ENCODE peak calls at places on chromosomes 12 and 14, in ten cellular contexts. R is CD8-positive, alpha-beta T cell; Z is PC-9; E is nephron progenitor cell; M is astrocyte of the cerebellum; J is brain microvascular endothelial cell; P is fibroblast of lung; I is fibroblast of pulmonary artery; W is thoracic aorta; B is RWPE1. N is an unnamed sample.
A peak's percentile ranks its signal among the peaks of the same experiment; 100 is the strongest.

GRCh38 chr12:121719926-121720414 is 7.4 kb downstream of the TMEM120B start:
- DNase-seq in R (no peak), Z (no peak), E (no peak), M (no peak), J (peak; percentile 89), P (peak; percentile 93), I (peak; percentile 84), W (no peak), B (peak; percentile 55), N (peak; percentile 74)

GRCh38 chr14:25003537-25003936 is 46.4 kb downstream of the STXBP6 start:
- DNase-seq in R (no peak), Z (no peak), E (no peak), M (no peak), J (peak; percentile 4), P (peak; percentile 41), I (peak; percentile 79), W (no peak), B (no peak), N (peak; percentile 79)

GRCh38 chr14:68199465-68200145 is 380.0 kb downstream of the RAD51B start:
- DNase-seq in R (no peak), Z (no peak), E (peak; percentile 16), M (peak; percentile 79), J (peak; percentile 82), P (peak; percentile 90), I (peak; percentile 98), W (no peak), B (no peak), N (peak; percentile 95)

GRCh38 chr14:61620130-61620946 is 75.0 kb upstream of the HIF1A start:
- DNase-seq in R (no peak), Z (no peak), E (no peak), M (peak; percentile 90), J (peak; percentile 57), P (peak; percentile 96), I (peak; percentile 98), W (peak; percentile 26), B (peak; percentile 14), N (peak; percentile 91)

GRCh38 chr14:97692084-97692483 is 894.9 kb downstream of the VRK1 start:
- DNase-seq in R (no peak), Z (no peak), E (peak; percentile 5), M (no peak), J (no peak), P (no peak), I (no peak), W (no peak), B (no peak), N (no peak)

GRCh38 chr14:22448905-22449611 is 140.0 kb downstream of the DAD1 start:
- DNase-seq in R (no peak), Z (peak; percentile 24), E (no peak), M (no peak), J (no peak), P (no peak), I (peak; percentile 25), W (no peak), B (no peak), N (peak; percentile 43)

GRCh38 chr14:103871596-103872480 is 24.5 kb upstream of the PPP1R13B start:
- DNase-seq in R (peak; percentile 66), Z (peak; percentile 74), E (peak; percentile 66), M (no peak), J (no peak), P (no peak), I (no peak), W (no peak), B (peak; percentile 80), N (peak; percentile 15)

GRCh38 chr12:111309584-111309983 is 59.3 kb downstream of the PHETA1 start:
- DNase-seq in R (no peak), Z (no peak), E (no peak), M (no peak), J (no peak), P (no peak), I (no peak), W (no peak), B (no peak), N (no peak)

GRCh38 chr12:69065804-69066203 is 132.8 kb upstream of the CPM start:
- DNase-seq in R (no peak), Z (no peak), E (no peak), M (no peak), J (no peak), P (no peak), I (no peak), W (no peak), B (peak; percentile 29), N (no peak)

GRCh38 chr12:63400746-63401145 is 249.7 kb upstream of the AVPR1A start:
- DNase-seq in R (no peak), Z (no peak), E (no peak), M (no peak), J (peak; percentile 70), P (peak; percentile 79), I (peak; percentile 85), W (no peak), B (peak; percentile 32), N (peak; percentile 22)

GRCh38 chr14:56199095-56199975 is 81.1 kb downstream of the PELI2 start:
- DNase-seq in R (no peak), Z (peak; percentile 8), E (no peak), M (peak; percentile 89), J (peak; percentile 99), P (peak; percentile 98), I (peak; percentile 99), W (no peak), B (no peak), N (peak; percentile 100)

GRCh38 chr14:53432378-53432802 is 279.3 kb upstream of the DDHD1 start:
- DNase-seq in R (no peak), Z (peak; percentile 25), E (peak; percentile 48), M (peak; percentile 9), J (peak; percentile 6), P (peak; percentile 39), I (peak; percentile 55), W (no peak), B (peak; percentile 57), N (peak; percentile 51)

GRCh38 chr12:32891956-32892355 is 4.6 kb downstream of the PKP2 start:
- DNase-seq in R (no peak), Z (peak; percentile 75), E (peak; percentile 24), M (no peak), J (peak; percentile 20), P (peak; percentile 59), I (peak; percentile 64), W (no peak), B (peak; percentile 80), N (peak; percentile 58)

GRCh38 chr12:7937867-7938506 is 2.0 kb upstream of the SLC2A3 start:
- DNase-seq in R (no peak), Z (no peak), E (no peak), M (no peak), J (no peak), P (peak; percentile 42), I (peak; percentile 59), W (no peak), B (no peak), N (peak; percentile 50)

GRCh38 chr14:64400829-64401459 is 12.8 kb downstream of the MTHFD1 start:
- DNase-seq in R (no peak), Z (no peak), E (no peak), M (no peak), J (no peak), P (no peak), I (peak; percentile 16), W (no peak), B (no peak), N (peak; percentile 46)

GRCh38 chr12:79534029-79534867 is 156.5 kb downstream of the PAWR start:
- DNase-seq in R (no peak), Z (no peak), E (no peak), M (no peak), J (no peak), P (peak; percentile 77), I (no peak), W (no peak), B (no peak), N (no peak)

DNA sequence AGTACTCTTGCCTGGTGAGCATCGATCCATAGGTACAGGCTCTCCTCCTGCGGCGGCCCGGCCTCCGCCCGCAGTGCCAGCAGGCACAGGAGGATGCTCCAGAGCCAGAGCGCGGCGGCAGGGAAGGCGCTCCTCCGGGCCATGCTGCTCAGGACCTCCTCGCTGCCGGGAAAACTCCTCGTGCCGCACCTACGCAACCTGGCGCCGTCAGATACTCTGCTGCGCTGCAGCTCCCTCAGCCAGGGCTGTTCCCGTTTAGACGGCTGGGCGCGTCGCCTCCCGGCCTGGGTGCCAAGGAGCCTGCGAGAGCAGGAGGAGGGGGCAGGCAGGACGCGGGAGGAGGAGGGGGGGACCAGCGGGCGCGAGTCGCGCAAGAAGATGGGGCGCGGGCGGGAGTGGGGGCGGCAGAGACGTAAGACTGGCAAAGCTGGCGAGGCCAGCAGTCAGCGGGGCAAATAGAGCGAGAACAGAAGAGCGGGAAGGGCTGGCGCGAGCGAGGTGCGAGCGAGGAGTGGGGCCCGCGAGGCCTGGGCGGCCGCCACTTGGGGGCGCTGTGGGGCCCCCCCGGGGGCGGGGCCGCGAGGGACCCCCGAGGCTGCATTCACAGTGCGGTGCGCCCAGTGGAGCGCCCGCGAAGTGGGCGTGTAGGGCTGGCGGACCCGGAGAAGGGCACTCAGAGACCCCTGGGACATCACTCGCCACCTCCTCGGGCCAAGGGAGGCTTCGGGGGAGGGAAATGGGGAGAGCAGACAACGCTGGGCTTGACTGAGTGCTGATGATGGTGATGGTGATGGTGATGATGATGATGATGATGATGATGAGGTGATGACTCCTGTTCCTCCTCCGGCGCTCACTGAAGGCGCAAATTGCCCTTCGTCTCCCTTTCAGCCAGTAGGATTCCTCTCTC is at the start of gene WIF1:
- DNase-seq in R (no peak), Z (peak; percentile 23), E (peak; percentile 63), M (no peak), J (no peak), P (peak; percentile 8), I (peak; percentile 1), W (no peak), B (peak; percentile 8), N (peak; percentile 6)
- TF ChIP-seq CTCF in R (peak; percentile 27), Z (no peak), E (peak; percentile 58), M (peak; percentile 38), J (peak; percentile 6), P (peak; percentile 16), I (no peak), W (peak; percentile 13), B (peak; percentile 35), N (no peak)

GRCh38 chr12:31659087-31659942 is at the start of gene ETFBKMT:
- DNase-seq in R (peak; percentile 96), Z (peak; percentile 97), E (peak; percentile 84), M (peak; percentile 59), J (peak; percentile 78), P (peak; percentile 91), I (peak; percentile 86), W (peak; percentile 72), B (peak; percentile 90), N (peak; percentile 89)
- TF ChIP-seq CTCF in R (peak; percentile 22), Z (peak; percentile 60), E (peak; percentile 14), M (peak; percentile 38), J (peak; percentile 22), P (peak; percentile 27), I (peak; percentile 6), W (peak; percentile 36), B (peak; percentile 26), N (peak; percentile 3)

GRCh38 chr14:23693252-23693775 is 57.1 kb downstream of the DHRS2 start:
- DNase-seq in R (no peak), Z (no peak), E (no peak), M (no peak), J (no peak), P (no peak), I (no peak), W (no peak), B (no peak), N (no peak)
- TF ChIP-seq CTCF in R (no peak), Z (no peak), E (no peak), M (no peak), J (no peak), P (no peak), I (no peak), W (no peak), B (no peak), N (no peak)

DNA sequence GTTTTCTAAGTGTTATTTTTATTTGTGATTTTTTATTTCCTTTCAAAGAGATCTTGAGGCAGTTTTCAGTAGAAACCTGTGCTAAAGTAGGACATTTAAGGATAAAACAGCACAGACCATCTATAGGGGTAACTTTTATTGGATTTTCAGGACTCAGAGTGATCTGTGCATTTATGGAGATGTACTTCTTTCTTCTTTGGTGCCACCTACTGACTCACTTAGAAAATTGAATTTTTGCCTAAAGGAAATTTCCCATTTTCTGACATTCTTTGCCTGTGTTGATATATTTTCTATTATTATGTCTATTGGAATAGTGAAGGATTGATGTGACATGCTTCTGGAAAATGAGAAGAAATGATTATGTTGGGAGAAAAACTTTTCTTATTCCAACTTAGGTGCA is 113.0 kb downstream of the UNC79 start:
- DNase-seq in R (no peak), Z (no peak), E (no peak), M (no peak), J (no peak), P (peak; percentile 14), I (peak; percentile 48), W (no peak), B (no peak), N (peak; percentile 51)
- TF ChIP-seq CTCF in R (no peak), Z (peak; percentile 60), E (peak; percentile 32), M (peak; percentile 19), J (peak; percentile 40), P (peak; percentile 43), I (peak; percentile 41), W (no peak), B (peak; percentile 42), N (peak; percentile 35)

N was measured in cardiac fibroblast.